ENCODE peak calls at places on chromosomes 2 and 18, in five cellular contexts. One of them, this sample, is unnamed.

GRCh38 chr18:43887491-43887890 is 610.2 kb upstream of the SYT4 start:
- DNase-seq in sciatic nerve: no peak
- DNase-seq in activated T-cell treated with anti-CD3 and anti-CD28 coated beads for 1 hour: no peak
- DNase-seq in AG08396: no peak
- DNase-seq in retinal pigment epithelial cell: no peak
- DNase-seq in this sample: no peak

GRCh38 chr2:191795711-191796110 is 51.2 kb downstream of the CAVIN2 start:
- DNase-seq in sciatic nerve: no peak
- DNase-seq in activated T-cell treated with anti-CD3 and anti-CD28 coated beads for 1 hour: no peak
- DNase-seq in AG08396: no peak
- DNase-seq in retinal pigment epithelial cell: no peak
- DNase-seq in this sample: no peak

GRCh38 chr2:120020554-120020953 is 7.7 kb downstream of the EPB41L5 start:
- DNase-seq in sciatic nerve: no peak
- DNase-seq in activated T-cell treated with anti-CD3 and anti-CD28 coated beads for 1 hour: no peak
- DNase-seq in AG08396: no peak
- DNase-seq in retinal pigment epithelial cell: no peak
- DNase-seq in this sample: no peak

GRCh38 chr2:149080104-149080503 is 41.6 kb downstream of the LYPD6B start:
- DNase-seq in sciatic nerve: no peak
- DNase-seq in activated T-cell treated with anti-CD3 and anti-CD28 coated beads for 1 hour: no peak
- DNase-seq in AG08396: no peak
- DNase-seq in retinal pigment epithelial cell: no peak
- DNase-seq in this sample: no peak

GRCh38 chr2:233832869-233833812 is 21.2 kb downstream of the HJURP start:
- DNase-seq in sciatic nerve: peak
- DNase-seq in activated T-cell treated with anti-CD3 and anti-CD28 coated beads for 1 hour: no peak
- DNase-seq in AG08396: peak
- DNase-seq in retinal pigment epithelial cell: no peak
- DNase-seq in this sample: peak

GRCh38 chr2:177204417-177204816 is 8.2 kb upstream of the HNRNPA3 start:
- DNase-seq in sciatic nerve: no peak
- DNase-seq in activated T-cell treated with anti-CD3 and anti-CD28 coated beads for 1 hour: no peak
- DNase-seq in AG08396: no peak
- DNase-seq in retinal pigment epithelial cell: no peak
- DNase-seq in this sample: no peak

GRCh38 chr2:240644171-240644651 is 18.9 kb downstream of the GPR35 start:
- DNase-seq in sciatic nerve: no peak
- DNase-seq in activated T-cell treated with anti-CD3 and anti-CD28 coated beads for 1 hour: no peak
- DNase-seq in AG08396: peak
- DNase-seq in retinal pigment epithelial cell: no peak
- DNase-seq in this sample: no peak

GRCh38 chr2:9424447-9425164 is 1.2 kb downstream of the CPSF3 start:
- DNase-seq in sciatic nerve: no peak
- DNase-seq in activated T-cell treated with anti-CD3 and anti-CD28 coated beads for 1 hour: no peak
- DNase-seq in AG08396: no peak
- DNase-seq in retinal pigment epithelial cell: no peak
- DNase-seq in this sample: no peak

GRCh38 chr2:53737091-53737490 is 30.5 kb upstream of the CHAC2 start:
- DNase-seq in sciatic nerve: no peak
- DNase-seq in activated T-cell treated with anti-CD3 and anti-CD28 coated beads for 1 hour: no peak
- DNase-seq in AG08396: no peak
- DNase-seq in retinal pigment epithelial cell: no peak
- DNase-seq in this sample: no peak

GRCh38 chr2:62147610-62148301 is 48.2 kb upstream of the B3GNT2 start:
- DNase-seq in sciatic nerve: no peak
- DNase-seq in activated T-cell treated with anti-CD3 and anti-CD28 coated beads for 1 hour: no peak
- DNase-seq in AG08396: no peak
- DNase-seq in retinal pigment epithelial cell: no peak
- DNase-seq in this sample: peak

GRCh38 chr2:229083606-229084349 is 187.3 kb downstream of the PID1 start:
- DNase-seq in sciatic nerve: no peak
- DNase-seq in activated T-cell treated with anti-CD3 and anti-CD28 coated beads for 1 hour: no peak
- DNase-seq in AG08396: no peak
- DNase-seq in retinal pigment epithelial cell: no peak
- DNase-seq in this sample: no peak

GRCh38 chr2:206936456-206937222 is 2.7 kb upstream of the CPO start:
- DNase-seq in sciatic nerve: no peak
- DNase-seq in activated T-cell treated with anti-CD3 and anti-CD28 coated beads for 1 hour: no peak
- DNase-seq in AG08396: no peak
- DNase-seq in retinal pigment epithelial cell: peak
- DNase-seq in this sample: no peak

GRCh38 chr2:50433635-50434034 is 598.3 kb downstream of the NRXN1 start:
- DNase-seq in sciatic nerve: no peak
- DNase-seq in activated T-cell treated with anti-CD3 and anti-CD28 coated beads for 1 hour: no peak
- DNase-seq in AG08396: no peak
- DNase-seq in retinal pigment epithelial cell: no peak
- DNase-seq in this sample: no peak

GRCh38 chr2:25316101-25316500 is 25.6 kb downstream of the DNMT3A start:
- DNase-seq in sciatic nerve: no peak
- DNase-seq in activated T-cell treated with anti-CD3 and anti-CD28 coated beads for 1 hour: no peak
- DNase-seq in AG08396: no peak
- DNase-seq in retinal pigment epithelial cell: no peak
- DNase-seq in this sample: no peak

GRCh38 chr2:70827388-70827787 is 7.0 kb upstream of the CLEC4F start:
- DNase-seq in sciatic nerve: no peak
- DNase-seq in activated T-cell treated with anti-CD3 and anti-CD28 coated beads for 1 hour: no peak
- DNase-seq in AG08396: no peak
- DNase-seq in retinal pigment epithelial cell: no peak
- DNase-seq in this sample: no peak

GRCh38 chr2:206062724-206063123 is 23.2 kb downstream of the INO80D start:
- DNase-seq in sciatic nerve: no peak
- DNase-seq in activated T-cell treated with anti-CD3 and anti-CD28 coated beads for 1 hour: no peak
- DNase-seq in AG08396: no peak
- DNase-seq in retinal pigment epithelial cell: no peak
- DNase-seq in this sample: no peak

GRCh38 chr18:35076556-35076955 is 35.3 kb downstream of the MAPRE2 start:
- DNase-seq in sciatic nerve: no peak
- DNase-seq in activated T-cell treated with anti-CD3 and anti-CD28 coated beads for 1 hour: no peak
- DNase-seq in AG08396: peak
- DNase-seq in retinal pigment epithelial cell: peak
- DNase-seq in this sample: peak

GRCh38 chr2:240395448-240395847 is 40.0 kb upstream of the GPC1 start:
- DNase-seq in sciatic nerve: no peak
- DNase-seq in activated T-cell treated with anti-CD3 and anti-CD28 coated beads for 1 hour: no peak
- DNase-seq in AG08396: no peak
- DNase-seq in retinal pigment epithelial cell: no peak
- DNase-seq in this sample: no peak

GRCh38 chr2:101479328-101479727 is 4.4 kb upstream of the RFX8 start:
- DNase-seq in sciatic nerve: no peak
- DNase-seq in activated T-cell treated with anti-CD3 and anti-CD28 coated beads for 1 hour: no peak
- DNase-seq in AG08396: no peak
- DNase-seq in retinal pigment epithelial cell: no peak
- DNase-seq in this sample: no peak

GRCh38 chr2:84741182-84741822 is 139.6 kb downstream of the TRABD2A start:
- DNase-seq in sciatic nerve: no peak
- DNase-seq in activated T-cell treated with anti-CD3 and anti-CD28 coated beads for 1 hour: peak
- DNase-seq in AG08396: no peak
- DNase-seq in retinal pigment epithelial cell: peak
- DNase-seq in this sample: peak

GRCh38 chr2:147632193-147632592 is 212.6 kb upstream of the ACVR2A start:
- DNase-seq in sciatic nerve: no peak
- DNase-seq in activated T-cell treated with anti-CD3 and anti-CD28 coated beads for 1 hour: no peak
- DNase-seq in AG08396: no peak
- DNase-seq in retinal pigment epithelial cell: no peak
- DNase-seq in this sample: no peak

GRCh38 chr2:119290859-119291587 is 67.4 kb downstream of the STEAP3 start:
- DNase-seq in sciatic nerve: peak
- DNase-seq in activated T-cell treated with anti-CD3 and anti-CD28 coated beads for 1 hour: peak
- DNase-seq in AG08396: peak
- DNase-seq in retinal pigment epithelial cell: peak
- DNase-seq in this sample: peak

GRCh38 chr2:102103992-102104871 is 38.3 kb upstream of the IL1R1 start:
- DNase-seq in sciatic nerve: peak
- DNase-seq in activated T-cell treated with anti-CD3 and anti-CD28 coated beads for 1 hour: no peak
- DNase-seq in AG08396: peak
- DNase-seq in retinal pigment epithelial cell: peak
- DNase-seq in this sample: peak

GRCh38 chr18:59729781-59730180 is 32.6 kb upstream of the CCBE1 start:
- DNase-seq in sciatic nerve: no peak
- DNase-seq in activated T-cell treated with anti-CD3 and anti-CD28 coated beads for 1 hour: no peak
- DNase-seq in AG08396: no peak
- DNase-seq in retinal pigment epithelial cell: no peak
- DNase-seq in this sample: no peak

GRCh38 chr2:39563572-39563971 is 102.1 kb upstream of the TMEM178A start:
- DNase-seq in sciatic nerve: no peak
- DNase-seq in activated T-cell treated with anti-CD3 and anti-CD28 coated beads for 1 hour: no peak
- DNase-seq in AG08396: no peak
- DNase-seq in retinal pigment epithelial cell: no peak
- DNase-seq in this sample: no peak

GRCh38 chr2:39436592-39437521 is at the start of gene MAP4K3:
- DNase-seq in sciatic nerve: peak
- DNase-seq in activated T-cell treated with anti-CD3 and anti-CD28 coated beads for 1 hour: peak
- DNase-seq in AG08396: peak
- DNase-seq in retinal pigment epithelial cell: peak
- DNase-seq in this sample: peak

GRCh38 chr2:129191530-129191929 is 787.9 kb upstream of the RAB6C start:
- DNase-seq in sciatic nerve: no peak
- DNase-seq in activated T-cell treated with anti-CD3 and anti-CD28 coated beads for 1 hour: no peak
- DNase-seq in AG08396: no peak
- DNase-seq in retinal pigment epithelial cell: peak
- DNase-seq in this sample: no peak

GRCh38 chr18:8889479-8889878 is 184.1 kb downstream of the MTCL1 start:
- DNase-seq in sciatic nerve: no peak
- DNase-seq in activated T-cell treated with anti-CD3 and anti-CD28 coated beads for 1 hour: no peak
- DNase-seq in AG08396: peak
- DNase-seq in retinal pigment epithelial cell: no peak
- DNase-seq in this sample: peak

GRCh38 chr2:170455617-170456426 is 259.3 kb upstream of the SP5 start:
- DNase-seq in sciatic nerve: no peak
- DNase-seq in activated T-cell treated with anti-CD3 and anti-CD28 coated beads for 1 hour: no peak
- DNase-seq in AG08396: no peak
- DNase-seq in retinal pigment epithelial cell: no peak
- DNase-seq in this sample: no peak